ENCODE peak calls at places on chromosomes 5 and 9, in nine cellular contexts. One of them, this sample, is unnamed.

GRCh38 chr5:85334-85995 is 6.5 kb upstream of the PLEKHG4B start:
- DNase-seq in stimulated activated CD8-positive, alpha-beta memory T cell treated with anti-CD3 and anti-CD28 coated beads, Interleukin-7, amount 100 ng/mL, for 1 hour: no peak
- DNase-seq in substantia nigra: no peak
- DNase-seq in breast epithelium: no peak
- DNase-seq in GM12865: no peak
- DNase-seq in NCI-H1930: no peak
- DNase-seq in HS-5: no peak
- DNase-seq in thyroid gland: no peak
- DNase-seq in AG04450: no peak
- DNase-seq in this sample: no peak

GRCh38 chr9:18141681-18142080 is 332.3 kb upstream of the ADAMTSL1 start:
- DNase-seq in stimulated activated CD8-positive, alpha-beta memory T cell treated with anti-CD3 and anti-CD28 coated beads, Interleukin-7, amount 100 ng/mL, for 1 hour: no peak
- DNase-seq in HS-5: no peak
- DNase-seq in AG04450: no peak
- DNase-seq in GM12865: no peak
- DNase-seq in substantia nigra: no peak
- DNase-seq in NCI-H1930: no peak
- DNase-seq in breast epithelium: no peak
- DNase-seq in thyroid gland: no peak
- DNase-seq in this sample: no peak

GRCh38 chr9:133797406-133798150 is 59.4 kb upstream of the SARDH start:
- DNase-seq in NCI-H1930: no peak
- DNase-seq in AG04450: no peak
- DNase-seq in substantia nigra: no peak
- DNase-seq in breast epithelium: no peak
- DNase-seq in GM12865: no peak
- DNase-seq in thyroid gland: no peak
- DNase-seq in stimulated activated CD8-positive, alpha-beta memory T cell treated with anti-CD3 and anti-CD28 coated beads, Interleukin-7, amount 100 ng/mL, for 1 hour: no peak
- DNase-seq in HS-5: no peak
- DNase-seq in this sample: no peak

GRCh38 chr9:101566904-101567724 is 27.7 kb downstream of the PPP3R2 start:
- DNase-seq in HS-5: no peak
- DNase-seq in thyroid gland: no peak
- DNase-seq in GM12865: peak
- DNase-seq in breast epithelium: no peak
- DNase-seq in NCI-H1930: no peak
- DNase-seq in substantia nigra: no peak
- DNase-seq in AG04450: no peak
- DNase-seq in stimulated activated CD8-positive, alpha-beta memory T cell treated with anti-CD3 and anti-CD28 coated beads, Interleukin-7, amount 100 ng/mL, for 1 hour: no peak
- DNase-seq in this sample: no peak

GRCh38 chr5:93601433-93602175 is 18.6 kb downstream of the NR2F1 start:
- DNase-seq in HS-5: no peak
- DNase-seq in substantia nigra: no peak
- DNase-seq in AG04450: no peak
- DNase-seq in GM12865: no peak
- DNase-seq in stimulated activated CD8-positive, alpha-beta memory T cell treated with anti-CD3 and anti-CD28 coated beads, Interleukin-7, amount 100 ng/mL, for 1 hour: no peak
- DNase-seq in breast epithelium: no peak
- DNase-seq in NCI-H1930: no peak
- DNase-seq in thyroid gland: no peak
- DNase-seq in this sample: no peak

GRCh38 chr9:34380034-34380510 is 3.4 kb upstream of the MYORG start:
- DNase-seq in HS-5: no peak
- DNase-seq in GM12865: no peak
- DNase-seq in stimulated activated CD8-positive, alpha-beta memory T cell treated with anti-CD3 and anti-CD28 coated beads, Interleukin-7, amount 100 ng/mL, for 1 hour: no peak
- DNase-seq in thyroid gland: peak
- DNase-seq in breast epithelium: no peak
- DNase-seq in AG04450: no peak
- DNase-seq in substantia nigra: no peak
- DNase-seq in NCI-H1930: no peak
- DNase-seq in this sample: no peak

GRCh38 chr5:54616031-54616430 is 98.5 kb downstream of the SNX18 start:
- DNase-seq in NCI-H1930: no peak
- DNase-seq in breast epithelium: peak
- DNase-seq in thyroid gland: peak
- DNase-seq in substantia nigra: no peak
- DNase-seq in GM12865: no peak
- DNase-seq in HS-5: no peak
- DNase-seq in stimulated activated CD8-positive, alpha-beta memory T cell treated with anti-CD3 and anti-CD28 coated beads, Interleukin-7, amount 100 ng/mL, for 1 hour: no peak
- DNase-seq in AG04450: peak
- DNase-seq in this sample: peak

GRCh38 chr5:175687231-175687701 is 29.4 kb downstream of the HRH2 start:
- DNase-seq in HS-5: no peak
- DNase-seq in AG04450: no peak
- DNase-seq in NCI-H1930: no peak
- DNase-seq in substantia nigra: no peak
- DNase-seq in stimulated activated CD8-positive, alpha-beta memory T cell treated with anti-CD3 and anti-CD28 coated beads, Interleukin-7, amount 100 ng/mL, for 1 hour: no peak
- DNase-seq in GM12865: no peak
- DNase-seq in breast epithelium: no peak
- DNase-seq in thyroid gland: no peak
- DNase-seq in this sample: peak

GRCh38 chr5:148443998-148444397 is 60.2 kb downstream of the FBXO38 start:
- DNase-seq in AG04450: peak
- DNase-seq in stimulated activated CD8-positive, alpha-beta memory T cell treated with anti-CD3 and anti-CD28 coated beads, Interleukin-7, amount 100 ng/mL, for 1 hour: no peak
- DNase-seq in GM12865: peak
- DNase-seq in substantia nigra: no peak
- DNase-seq in breast epithelium: no peak
- DNase-seq in thyroid gland: peak
- DNase-seq in NCI-H1930: peak
- DNase-seq in HS-5: peak
- DNase-seq in this sample: no peak

GRCh38 chr5:110663525-110663924 is 62.9 kb downstream of the TMEM232 start:
- DNase-seq in thyroid gland: no peak
- DNase-seq in stimulated activated CD8-positive, alpha-beta memory T cell treated with anti-CD3 and anti-CD28 coated beads, Interleukin-7, amount 100 ng/mL, for 1 hour: no peak
- DNase-seq in substantia nigra: no peak
- DNase-seq in AG04450: no peak
- DNase-seq in breast epithelium: no peak
- DNase-seq in GM12865: peak
- DNase-seq in NCI-H1930: no peak
- DNase-seq in HS-5: no peak
- DNase-seq in this sample: no peak

GRCh38 chr5:36158144-36158543 is 6.2 kb downstream of the SKP2 start:
- DNase-seq in AG04450: no peak
- DNase-seq in HS-5: no peak
- DNase-seq in substantia nigra: no peak
- DNase-seq in NCI-H1930: no peak
- DNase-seq in stimulated activated CD8-positive, alpha-beta memory T cell treated with anti-CD3 and anti-CD28 coated beads, Interleukin-7, amount 100 ng/mL, for 1 hour: no peak
- DNase-seq in breast epithelium: no peak
- DNase-seq in thyroid gland: no peak
- DNase-seq in GM12865: no peak
- DNase-seq in this sample: no peak

GRCh38 chr5:65364907-65365306 is 116.8 kb downstream of the ADAMTS6 start:
- DNase-seq in GM12865: no peak
- DNase-seq in breast epithelium: no peak
- DNase-seq in thyroid gland: no peak
- DNase-seq in stimulated activated CD8-positive, alpha-beta memory T cell treated with anti-CD3 and anti-CD28 coated beads, Interleukin-7, amount 100 ng/mL, for 1 hour: no peak
- DNase-seq in substantia nigra: no peak
- DNase-seq in HS-5: no peak
- DNase-seq in NCI-H1930: peak
- DNase-seq in AG04450: no peak
- DNase-seq in this sample: no peak

GRCh38 chr5:124289122-124289521 is 457.3 kb downstream of the ZNF608 start:
- DNase-seq in HS-5: no peak
- DNase-seq in thyroid gland: peak
- DNase-seq in stimulated activated CD8-positive, alpha-beta memory T cell treated with anti-CD3 and anti-CD28 coated beads, Interleukin-7, amount 100 ng/mL, for 1 hour: no peak
- DNase-seq in NCI-H1930: no peak
- DNase-seq in substantia nigra: peak
- DNase-seq in AG04450: no peak
- DNase-seq in GM12865: no peak
- DNase-seq in breast epithelium: peak
- DNase-seq in this sample: peak

GRCh38 chr9:93909242-93909616 is 45.9 kb downstream of the BARX1 start:
- DNase-seq in GM12865: no peak
- DNase-seq in stimulated activated CD8-positive, alpha-beta memory T cell treated with anti-CD3 and anti-CD28 coated beads, Interleukin-7, amount 100 ng/mL, for 1 hour: no peak
- DNase-seq in substantia nigra: no peak
- DNase-seq in HS-5: no peak
- DNase-seq in AG04450: no peak
- DNase-seq in thyroid gland: no peak
- DNase-seq in NCI-H1930: no peak
- DNase-seq in breast epithelium: no peak
- DNase-seq in this sample: peak

GRCh38 chr5:103264529-103264928 is 6.0 kb downstream of the MACIR start:
- DNase-seq in stimulated activated CD8-positive, alpha-beta memory T cell treated with anti-CD3 and anti-CD28 coated beads, Interleukin-7, amount 100 ng/mL, for 1 hour: no peak
- DNase-seq in breast epithelium: no peak
- DNase-seq in thyroid gland: no peak
- DNase-seq in AG04450: no peak
- DNase-seq in HS-5: no peak
- DNase-seq in GM12865: no peak
- DNase-seq in NCI-H1930: no peak
- DNase-seq in substantia nigra: no peak
- DNase-seq in this sample: no peak

GRCh38 chr5:60703944-60704343 is 4.0 kb upstream of the DEPDC1B start:
- DNase-seq in AG04450: no peak
- DNase-seq in NCI-H1930: no peak
- DNase-seq in HS-5: no peak
- DNase-seq in GM12865: no peak
- DNase-seq in thyroid gland: no peak
- DNase-seq in breast epithelium: no peak
- DNase-seq in stimulated activated CD8-positive, alpha-beta memory T cell treated with anti-CD3 and anti-CD28 coated beads, Interleukin-7, amount 100 ng/mL, for 1 hour: no peak
- DNase-seq in substantia nigra: no peak
- DNase-seq in this sample: no peak

GRCh38 chr5:141681695-141682641 is at the start of gene ARAP3:
- DNase-seq in AG04450: peak
- DNase-seq in substantia nigra: peak
- DNase-seq in stimulated activated CD8-positive, alpha-beta memory T cell treated with anti-CD3 and anti-CD28 coated beads, Interleukin-7, amount 100 ng/mL, for 1 hour: no peak
- DNase-seq in GM12865: no peak
- DNase-seq in HS-5: peak
- DNase-seq in thyroid gland: peak
- DNase-seq in breast epithelium: peak
- DNase-seq in NCI-H1930: no peak
- DNase-seq in this sample: peak

GRCh38 chr9:121282309-121283071 is 14.5 kb downstream of the GSN start:
- DNase-seq in GM12865: no peak
- DNase-seq in breast epithelium: peak
- DNase-seq in HS-5: no peak
- DNase-seq in thyroid gland: peak
- DNase-seq in NCI-H1930: no peak
- DNase-seq in substantia nigra: no peak
- DNase-seq in AG04450: no peak
- DNase-seq in stimulated activated CD8-positive, alpha-beta memory T cell treated with anti-CD3 and anti-CD28 coated beads, Interleukin-7, amount 100 ng/mL, for 1 hour: no peak
- DNase-seq in this sample: peak

GRCh38 chr5:129361441-129362025 is 98.6 kb upstream of the ADAMTS19 start:
- DNase-seq in AG04450: no peak
- DNase-seq in stimulated activated CD8-positive, alpha-beta memory T cell treated with anti-CD3 and anti-CD28 coated beads, Interleukin-7, amount 100 ng/mL, for 1 hour: no peak
- DNase-seq in thyroid gland: no peak
- DNase-seq in GM12865: peak
- DNase-seq in substantia nigra: no peak
- DNase-seq in HS-5: peak
- DNase-seq in breast epithelium: no peak
- DNase-seq in NCI-H1930: no peak
- DNase-seq in this sample: no peak

GRCh38 chr5:115626444-115626823 is 598 bp upstream of the TMED7 start:
- DNase-seq in AG04450: no peak
- DNase-seq in substantia nigra: no peak
- DNase-seq in thyroid gland: no peak
- DNase-seq in GM12865: no peak
- DNase-seq in breast epithelium: peak
- DNase-seq in NCI-H1930: peak
- DNase-seq in HS-5: peak
- DNase-seq in stimulated activated CD8-positive, alpha-beta memory T cell treated with anti-CD3 and anti-CD28 coated beads, Interleukin-7, amount 100 ng/mL, for 1 hour: no peak
- DNase-seq in this sample: no peak

GRCh38 chr9:136374183-136374575 is 710 bp upstream of the CARD9 start:
- DNase-seq in stimulated activated CD8-positive, alpha-beta memory T cell treated with anti-CD3 and anti-CD28 coated beads, Interleukin-7, amount 100 ng/mL, for 1 hour: no peak
- DNase-seq in AG04450: no peak
- DNase-seq in substantia nigra: no peak
- DNase-seq in GM12865: no peak
- DNase-seq in breast epithelium: no peak
- DNase-seq in NCI-H1930: no peak
- DNase-seq in HS-5: no peak
- DNase-seq in thyroid gland: no peak
- DNase-seq in this sample: no peak

GRCh38 chr9:92535940-92536850 is at the start of gene ECM2:
- DNase-seq in breast epithelium: no peak
- DNase-seq in NCI-H1930: no peak
- DNase-seq in GM12865: no peak
- DNase-seq in thyroid gland: no peak
- DNase-seq in substantia nigra: no peak
- DNase-seq in AG04450: no peak
- DNase-seq in HS-5: no peak
- DNase-seq in stimulated activated CD8-positive, alpha-beta memory T cell treated with anti-CD3 and anti-CD28 coated beads, Interleukin-7, amount 100 ng/mL, for 1 hour: no peak
- DNase-seq in this sample: no peak

GRCh38 chr9:98944130-98945074 is 695 bp downstream of the COL15A1 start:
- DNase-seq in GM12865: no peak
- DNase-seq in thyroid gland: no peak
- DNase-seq in NCI-H1930: peak
- DNase-seq in substantia nigra: no peak
- DNase-seq in AG04450: no peak
- DNase-seq in stimulated activated CD8-positive, alpha-beta memory T cell treated with anti-CD3 and anti-CD28 coated beads, Interleukin-7, amount 100 ng/mL, for 1 hour: no peak
- DNase-seq in breast epithelium: no peak
- DNase-seq in HS-5: no peak
- DNase-seq in this sample: peak

GRCh38 chr9:1883004-1883403 is 132.1 kb upstream of the SMARCA2 start:
- DNase-seq in GM12865: no peak
- DNase-seq in breast epithelium: no peak
- DNase-seq in stimulated activated CD8-positive, alpha-beta memory T cell treated with anti-CD3 and anti-CD28 coated beads, Interleukin-7, amount 100 ng/mL, for 1 hour: no peak
- DNase-seq in AG04450: no peak
- DNase-seq in NCI-H1930: no peak
- DNase-seq in HS-5: no peak
- DNase-seq in thyroid gland: no peak
- DNase-seq in substantia nigra: no peak
- DNase-seq in this sample: no peak

GRCh38 chr5:73617510-73618279 is 8.3 kb upstream of the ARHGEF28 start:
- DNase-seq in NCI-H1930: no peak
- DNase-seq in substantia nigra: no peak
- DNase-seq in GM12865: peak
- DNase-seq in AG04450: no peak
- DNase-seq in breast epithelium: no peak
- DNase-seq in thyroid gland: no peak
- DNase-seq in HS-5: no peak
- DNase-seq in stimulated activated CD8-positive, alpha-beta memory T cell treated with anti-CD3 and anti-CD28 coated beads, Interleukin-7, amount 100 ng/mL, for 1 hour: no peak
- DNase-seq in this sample: no peak

GRCh38 chr5:1511037-1511436 is 12.7 kb downstream of the LPCAT1 start:
- DNase-seq in GM12865: no peak
- DNase-seq in breast epithelium: no peak
- DNase-seq in stimulated activated CD8-positive, alpha-beta memory T cell treated with anti-CD3 and anti-CD28 coated beads, Interleukin-7, amount 100 ng/mL, for 1 hour: no peak
- DNase-seq in substantia nigra: no peak
- DNase-seq in thyroid gland: peak
- DNase-seq in HS-5: no peak
- DNase-seq in NCI-H1930: no peak
- DNase-seq in AG04450: no peak
- DNase-seq in this sample: peak

GRCh38 chr9:85522459-85523092 is 219.2 kb downstream of the AGTPBP1 start:
- DNase-seq in HS-5: no peak
- DNase-seq in thyroid gland: peak
- DNase-seq in substantia nigra: no peak
- DNase-seq in stimulated activated CD8-positive, alpha-beta memory T cell treated with anti-CD3 and anti-CD28 coated beads, Interleukin-7, amount 100 ng/mL, for 1 hour: no peak
- DNase-seq in breast epithelium: no peak
- DNase-seq in NCI-H1930: no peak
- DNase-seq in GM12865: peak
- DNase-seq in AG04450: no peak
- DNase-seq in this sample: peak

GRCh38 chr9:96449844-96450612 is at the start of gene HABP4:
- DNase-seq in NCI-H1930: peak
- DNase-seq in AG04450: peak
- DNase-seq in GM12865: peak
- DNase-seq in breast epithelium: peak
- DNase-seq in thyroid gland: peak
- DNase-seq in HS-5: peak
- DNase-seq in stimulated activated CD8-positive, alpha-beta memory T cell treated with anti-CD3 and anti-CD28 coated beads, Interleukin-7, amount 100 ng/mL, for 1 hour: peak
- DNase-seq in substantia nigra: peak
- DNase-seq in this sample: peak

This sample was measured in left lung.